ENCODE peak calls at places on chromosome 11, in seven cellular contexts. N, K, B, O, T, V and Y are unnamed samples.

GRCh38 chr11:68328374-68329091 is 16.1 kb downstream of the LRP5 start:
- DNase-seq in N (no peak), K (no peak), B (no peak), O (no peak), T (peak; percentile 42), V (no peak), Y (no peak)

GRCh38 chr11:74493816-74494630 is 499 bp upstream of the LIPT2 start:
- DNase-seq in N (peak; percentile 0), K (peak; percentile 7), B (peak; percentile 49), O (no peak), T (no peak), V (no peak), Y (no peak)

GRCh38 chr11:18065572-18065971 is 19.5 kb upstream of the TPH1 start:
- DNase-seq in N (no peak), K (no peak), B (no peak), O (no peak), T (no peak), V (no peak), Y (no peak)

GRCh38 chr11:130215531-130216220 is 56.1 kb downstream of the ST14 start:
- DNase-seq in N (no peak), K (no peak), B (no peak), O (no peak), T (no peak), V (no peak), Y (no peak)

GRCh38 chr11:35893796-35894475 is 49.9 kb upstream of the LDLRAD3 start:
- DNase-seq in N (no peak), K (no peak), B (peak; percentile 59), O (no peak), T (no peak), V (no peak), Y (no peak)

GRCh38 chr11:92227954-92228935 is 3.6 kb downstream of the FAT3 start:
- DNase-seq in N (no peak), K (no peak), B (no peak), O (no peak), T (no peak), V (no peak), Y (no peak)

GRCh38 chr11:94504689-94505293 is 7.5 kb upstream of the C11orf97 start:
- DNase-seq in N (peak; percentile 45), K (peak; percentile 54), B (peak; percentile 57), O (peak; percentile 33), T (no peak), V (no peak), Y (no peak)

GRCh38 chr11:130868865-130869264 is 47.4 kb downstream of the SNX19 start:
- DNase-seq in N (no peak), K (no peak), B (no peak), O (no peak), T (no peak), V (no peak), Y (no peak)

GRCh38 chr11:67996622-67997459 is 7.1 kb downstream of the UNC93B1 start:
- DNase-seq in N (peak; percentile 20), K (no peak), B (no peak), O (no peak), T (no peak), V (no peak), Y (peak; percentile 52)

GRCh38 chr11:55773138-55773537 is at the start of gene OR5D13:
- DNase-seq in N (no peak), K (no peak), B (no peak), O (no peak), T (no peak), V (no peak), Y (no peak)

GRCh38 chr11:86193297-86194095 is 51.1 kb upstream of the EED start:
- DNase-seq in N (peak; percentile 69), K (peak; percentile 85), B (peak; percentile 83), O (peak; percentile 19), T (peak; percentile 14), V (peak; percentile 33), Y (peak; percentile 44)

GRCh38 chr11:30210357-30210756 is 20.5 kb upstream of the FSHB start:
- DNase-seq in N (no peak), K (no peak), B (no peak), O (no peak), T (no peak), V (no peak), Y (no peak)

GRCh38 chr11:128814856-128815705 is 52.0 kb downstream of the KCNJ1 start:
- DNase-seq in N (no peak), K (no peak), B (no peak), O (no peak), T (no peak), V (no peak), Y (no peak)

GRCh38 chr11:74014880-74015279 is 6.0 kb upstream of the UCP3 start:
- DNase-seq in N (no peak), K (no peak), B (no peak), O (no peak), T (no peak), V (no peak), Y (no peak)

GRCh38 chr11:87215236-87215635 is 177.5 kb downstream of the TMEM135 start:
- DNase-seq in N (no peak), K (peak; percentile 18), B (no peak), O (no peak), T (no peak), V (no peak), Y (no peak)

GRCh38 chr11:68392822-68393221 is 67.7 kb upstream of the PPP6R3 start:
- DNase-seq in N (no peak), K (no peak), B (no peak), O (no peak), T (no peak), V (no peak), Y (no peak)

GRCh38 chr11:34987617-34988016 is 71.2 kb downstream of the PDHX start:
- DNase-seq in N (no peak), K (no peak), B (no peak), O (no peak), T (no peak), V (no peak), Y (no peak)

GRCh38 chr11:117712530-117712929 is 84.5 kb downstream of the DSCAML1 start:
- DNase-seq in N (no peak), K (no peak), B (no peak), O (no peak), T (no peak), V (no peak), Y (no peak)

GRCh38 chr11:21511835-21512440 is 680.9 kb upstream of the ANO5 start:
- DNase-seq in N (no peak), K (peak; percentile 71), B (peak; percentile 33), O (no peak), T (no peak), V (no peak), Y (no peak)